ENCODE peak calls at places on chromosomes 5 and 9, in eight cellular contexts. M, G, W, U, J, R, B and H are unnamed samples.

GRCh38 chr5:74424162-74424868 is 216.2 kb downstream of the ENC1 start:
- DNase-seq in M (peak), G (no peak), W (no peak), U (no peak), J (peak), R (no peak), B (no peak), H (no peak)

GRCh38 chr9:108477538-108478006 is 378.2 kb downstream of the ACTL7B start:
- DNase-seq in M (peak), G (no peak), W (peak), U (no peak), J (peak), R (no peak), B (no peak), H (no peak)

GRCh38 chr5:162485666-162486292 is 418.2 kb downstream of the GABRG2 start:
- DNase-seq in M (no peak), G (no peak), W (no peak), U (no peak), J (no peak), R (no peak), B (no peak), H (no peak)

GRCh38 chr5:43007911-43008368 is 32.2 kb downstream of the ANXA2R start:
- DNase-seq in M (peak), G (peak), W (peak), U (peak), J (no peak), R (peak), B (peak), H (peak)

GRCh38 chr5:74579215-74579614 is 61.3 kb downstream of the ENC1 start:
- DNase-seq in M (no peak), G (no peak), W (no peak), U (peak), J (no peak), R (no peak), B (no peak), H (peak)

GRCh38 chr9:126215486-126215885 is 111.1 kb upstream of the MVB12B start:
- DNase-seq in M (no peak), G (no peak), W (no peak), U (no peak), J (no peak), R (no peak), B (no peak), H (no peak)

GRCh38 chr9:104138243-104138642 is 44.1 kb downstream of the SMC2 start:
- DNase-seq in M (no peak), G (no peak), W (no peak), U (no peak), J (no peak), R (no peak), B (no peak), H (no peak)

GRCh38 chr5:101590384-101590783 is 687.3 kb upstream of the ST8SIA4 start:
- DNase-seq in M (no peak), G (no peak), W (no peak), U (no peak), J (no peak), R (no peak), B (peak), H (no peak)

GRCh38 chr9:23938908-23939307 is 112.9 kb upstream of the ELAVL2 start:
- DNase-seq in M (no peak), G (no peak), W (no peak), U (no peak), J (no peak), R (no peak), B (no peak), H (no peak)

GRCh38 chr5:36172593-36172992 is 20.7 kb downstream of the SKP2 start:
- DNase-seq in M (no peak), G (no peak), W (no peak), U (no peak), J (no peak), R (no peak), B (no peak), H (no peak)

GRCh38 chr9:36149197-36149596 is 12.7 kb downstream of the GLIPR2 start:
- DNase-seq in M (peak), G (no peak), W (peak), U (no peak), J (no peak), R (no peak), B (no peak), H (no peak)

GRCh38 chr5:131587541-131587940 is 47.5 kb downstream of the RAPGEF6 start:
- DNase-seq in M (peak), G (no peak), W (peak), U (no peak), J (no peak), R (no peak), B (no peak), H (no peak)

GRCh38 chr5:9932770-9933169 is 302.6 kb upstream of the TAS2R1 start:
- DNase-seq in M (peak), G (no peak), W (peak), U (no peak), J (peak), R (no peak), B (no peak), H (no peak)

GRCh38 chr5:135843571-135844337 is 9.3 kb downstream of the SLC25A48 start:
- DNase-seq in M (no peak), G (no peak), W (no peak), U (no peak), J (no peak), R (no peak), B (no peak), H (no peak)

GRCh38 chr5:43389679-43390329 is 22.4 kb downstream of the CCL28 start:
- DNase-seq in M (peak), G (peak), W (peak), U (no peak), J (peak), R (no peak), B (peak), H (peak)

GRCh38 chr5:80752427-80752826 is 97.6 kb upstream of the DHFR start:
- DNase-seq in M (no peak), G (no peak), W (no peak), U (no peak), J (no peak), R (no peak), B (no peak), H (no peak)

GRCh38 chr9:6889868-6890267 is 132.1 kb downstream of the KDM4C start:
- DNase-seq in M (no peak), G (no peak), W (no peak), U (no peak), J (no peak), R (no peak), B (no peak), H (no peak)

GRCh38 chr5:153158608-153159007 is 331.9 kb upstream of the GRIA1 start:
- DNase-seq in M (peak), G (no peak), W (no peak), U (no peak), J (no peak), R (no peak), B (no peak), H (no peak)

GRCh38 chr5:102845041-102845440 is 89.9 kb downstream of the PAM start:
- DNase-seq in M (no peak), G (no peak), W (no peak), U (no peak), J (no peak), R (no peak), B (no peak), H (no peak)

DNA sequence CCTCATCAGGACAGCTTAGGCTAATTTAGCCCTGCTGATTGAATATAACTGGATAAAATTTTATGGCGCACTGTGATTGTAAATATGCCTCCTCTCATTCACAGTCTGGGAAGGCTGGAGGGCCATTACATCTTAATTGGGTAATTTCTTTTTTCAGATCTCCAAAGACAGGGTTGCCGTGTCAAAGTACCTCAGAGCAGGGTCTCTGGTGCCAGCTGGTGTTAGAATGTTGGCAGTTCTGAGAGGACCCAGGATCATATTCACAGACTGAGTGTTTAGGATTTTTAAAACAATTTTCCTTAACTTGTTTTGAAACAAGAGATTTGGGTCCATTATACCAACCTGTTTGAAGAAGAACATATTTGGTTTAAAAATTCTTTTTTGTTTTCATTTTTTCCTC is 455.7 kb upstream of the TLE4 start:
- DNase-seq in M (no peak), G (no peak), W (no peak), U (no peak), J (no peak), R (no peak), B (no peak), H (no peak)
- TF ChIP-seq CTCF in M (no peak), G (no peak), W (no peak), U (no peak), J (no peak), R (no peak), B (no peak), H (no peak)

DNA sequence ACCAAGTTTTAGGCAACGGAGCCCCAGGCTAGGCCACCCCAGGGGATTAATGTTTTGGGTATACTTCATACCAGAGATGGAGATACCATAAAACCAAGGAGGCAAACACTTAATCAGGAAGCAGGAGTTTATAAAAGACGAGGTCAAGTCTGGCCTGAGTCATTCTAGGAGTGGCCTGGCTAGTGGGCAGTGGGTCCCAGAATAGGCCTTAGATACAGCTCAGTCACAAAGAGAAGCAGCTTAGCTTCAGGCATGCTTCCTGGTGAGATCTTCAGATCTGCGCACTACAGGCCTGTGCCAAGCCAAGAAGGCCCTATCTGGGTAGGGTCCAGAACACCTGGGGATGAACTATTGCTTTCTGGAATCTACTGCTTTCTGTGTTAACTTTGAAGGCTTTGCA is 20.6 kb upstream of the NR5A1 start:
- DNase-seq in M (peak), G (no peak), W (peak), U (no peak), J (no peak), R (no peak), B (no peak), H (no peak)
- TF ChIP-seq CTCF in M (no peak), G (no peak), W (no peak), U (no peak), J (no peak), R (no peak), B (no peak), H (no peak)

DNA sequence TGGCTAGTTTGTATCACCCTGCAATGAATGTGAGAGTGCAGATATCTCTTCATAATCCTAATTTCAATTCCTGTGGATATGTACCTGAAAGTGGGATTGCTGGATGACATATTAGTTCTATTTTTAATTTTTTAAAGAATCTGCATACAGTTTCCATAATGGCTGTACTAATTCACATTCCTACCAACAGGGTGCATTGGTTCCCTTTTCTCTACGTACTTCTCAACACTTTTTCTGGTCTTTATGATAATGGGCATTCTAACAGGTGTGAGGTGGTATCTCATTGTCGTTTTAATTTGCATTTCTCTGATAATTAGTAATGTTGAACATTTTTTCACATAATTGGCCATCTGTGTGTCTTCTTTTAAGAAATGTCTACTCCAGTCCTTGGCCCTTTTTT is 927.5 kb downstream of the DTWD2 start:
- DNase-seq in M (no peak), G (no peak), W (no peak), U (no peak), J (no peak), R (no peak), B (no peak), H (no peak)
- TF ChIP-seq CTCF in M (peak), G (peak), W (no peak), U (no peak), J (peak), R (no peak), B (peak), H (no peak)

DNA sequence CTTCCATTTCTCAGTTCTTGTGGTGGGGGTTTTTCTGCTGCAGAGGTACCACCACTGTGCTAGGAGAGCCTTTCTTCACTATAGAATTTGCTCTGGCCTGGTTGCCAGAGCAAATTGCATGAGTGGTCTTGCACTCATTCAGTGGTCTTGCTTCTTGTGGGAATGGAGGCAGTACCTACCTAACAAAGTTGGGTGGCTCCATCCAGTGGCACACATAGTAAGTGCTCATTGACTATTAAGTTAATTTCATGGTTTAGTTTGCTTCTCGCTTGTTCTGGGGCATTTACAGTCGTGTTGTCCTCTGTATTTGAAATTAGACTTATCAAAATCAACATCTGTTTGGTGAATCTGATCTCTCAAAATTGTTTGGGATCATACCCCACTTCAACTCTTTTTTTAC is 23.0 kb downstream of the SLC28A3 start:
- DNase-seq in M (no peak), G (no peak), W (no peak), U (no peak), J (no peak), R (no peak), B (no peak), H (no peak)
- TF ChIP-seq CTCF in M (peak), G (no peak), W (peak), U (no peak), J (no peak), R (no peak), B (no peak), H (no peak)

DNA sequence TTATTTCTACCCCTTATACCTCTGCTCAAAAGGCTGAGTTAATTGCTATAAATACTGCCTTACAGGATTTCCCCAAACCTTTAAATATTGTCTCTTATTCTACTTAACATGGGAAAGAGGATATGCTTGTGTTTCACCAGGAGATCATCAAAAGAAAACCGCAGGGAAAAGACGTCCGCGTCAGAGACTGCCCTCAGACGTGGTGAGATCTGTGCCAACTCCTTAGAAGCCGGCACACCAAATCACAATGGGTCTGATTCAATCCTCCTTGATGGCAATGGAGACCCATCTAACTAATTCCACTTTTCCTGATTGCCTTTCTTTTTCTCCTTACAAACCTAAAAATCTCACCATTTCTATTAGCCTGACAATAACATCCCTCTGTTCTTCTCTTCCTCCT is 55.0 kb downstream of the SH3PXD2B start:
- DNase-seq in M (no peak), G (no peak), W (no peak), U (no peak), J (no peak), R (no peak), B (no peak), H (no peak)
- TF ChIP-seq CTCF in M (no peak), G (no peak), W (no peak), U (no peak), J (no peak), R (no peak), B (no peak), H (no peak)

GRCh38 chr5:62785588-62785987 is 207.0 kb downstream of the LRRC70 start:
- DNase-seq in M (no peak), G (no peak), W (no peak), U (no peak), J (no peak), R (no peak), B (no peak), H (no peak)

GRCh38 chr5:62795912-62796311 is 217.3 kb downstream of the LRRC70 start:
- DNase-seq in M (no peak), G (no peak), W (no peak), U (no peak), J (no peak), R (no peak), B (no peak), H (no peak)

GRCh38 chr5:62786099-62786498 is 207.5 kb downstream of the LRRC70 start:
- DNase-seq in M (no peak), G (no peak), W (no peak), U (no peak), J (no peak), R (no peak), B (no peak), H (no peak)

GRCh38 chr5:62790348-62790747 is 211.7 kb downstream of the LRRC70 start:
- DNase-seq in M (no peak), G (no peak), W (peak), U (no peak), J (no peak), R (peak), B (no peak), H (no peak)

DNA sequence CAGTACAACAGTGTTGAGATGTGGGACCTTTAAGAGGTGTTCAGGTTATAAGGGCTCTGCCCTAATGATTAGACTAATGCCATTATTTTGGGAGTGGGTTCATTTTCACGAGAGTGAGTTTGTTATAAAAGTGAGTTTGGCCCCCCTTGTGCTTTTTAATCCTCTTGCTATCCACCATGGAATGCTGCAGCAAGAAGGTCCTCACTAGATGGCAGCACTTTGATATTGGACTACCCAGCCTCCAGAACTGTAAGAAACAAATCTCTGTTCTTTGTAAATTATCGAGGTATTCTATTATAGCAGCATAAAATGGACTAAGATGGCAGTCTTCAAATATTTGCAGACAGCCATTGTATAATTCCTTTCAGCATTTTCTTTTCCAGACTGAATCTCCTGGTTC is 212.4 kb downstream of the LRRC70 start:
- DNase-seq in M (no peak), G (no peak), W (no peak), U (no peak), J (no peak), R (no peak), B (no peak), H (no peak)
- TF ChIP-seq CTCF in M (peak), G (peak), W (peak), U (no peak), J (peak), R (no peak), B (no peak), H (no peak)